ENCODE peak calls at places on chromosomes 5 and 9, in eight cellular contexts. One of them, this sample, is unnamed.

GRCh38 chr9:106697799-106698591 is 165.0 kb upstream of the ZNF462 start:
- DNase-seq in keratinocyte: no peak
- DNase-seq in fibroblast of villous mesenchyme: peak
- DNase-seq in heart left ventricle: peak
- DNase-seq in choroid plexus epithelial cell: peak
- DNase-seq in AG04449: peak
- DNase-seq in astrocyte: peak
- DNase-seq in tibial nerve: peak
- DNase-seq in this sample: peak

GRCh38 chr5:78611161-78611605 is 37.4 kb downstream of the LHFPL2 start:
- DNase-seq in keratinocyte: no peak
- DNase-seq in heart left ventricle: no peak
- DNase-seq in tibial nerve: no peak
- DNase-seq in AG04449: no peak
- DNase-seq in astrocyte: no peak
- DNase-seq in choroid plexus epithelial cell: no peak
- DNase-seq in fibroblast of villous mesenchyme: no peak
- DNase-seq in this sample: no peak

GRCh38 chr9:76817489-76817888 is 53.3 kb downstream of the PCA3 start:
- DNase-seq in fibroblast of villous mesenchyme: peak
- DNase-seq in choroid plexus epithelial cell: peak
- DNase-seq in heart left ventricle: no peak
- DNase-seq in tibial nerve: no peak
- DNase-seq in keratinocyte: no peak
- DNase-seq in astrocyte: peak
- DNase-seq in AG04449: no peak
- DNase-seq in this sample: peak

GRCh38 chr5:55232985-55233928 is at the start of gene CCNO:
- DNase-seq in tibial nerve: peak
- DNase-seq in fibroblast of villous mesenchyme: peak
- DNase-seq in keratinocyte: no peak
- DNase-seq in choroid plexus epithelial cell: peak
- DNase-seq in AG04449: no peak
- DNase-seq in astrocyte: peak
- DNase-seq in heart left ventricle: peak
- DNase-seq in this sample: peak

GRCh38 chr5:50666261-50667078 is at the start of gene PARP8:
- DNase-seq in keratinocyte: no peak
- DNase-seq in astrocyte: peak
- DNase-seq in heart left ventricle: peak
- DNase-seq in AG04449: no peak
- DNase-seq in fibroblast of villous mesenchyme: peak
- DNase-seq in choroid plexus epithelial cell: peak
- DNase-seq in tibial nerve: peak
- DNase-seq in this sample: peak

GRCh38 chr9:4228606-4229005 is 71.3 kb downstream of the GLIS3 start:
- DNase-seq in AG04449: no peak
- DNase-seq in choroid plexus epithelial cell: peak
- DNase-seq in tibial nerve: no peak
- DNase-seq in heart left ventricle: no peak
- DNase-seq in astrocyte: no peak
- DNase-seq in fibroblast of villous mesenchyme: peak
- DNase-seq in keratinocyte: no peak
- DNase-seq in this sample: no peak

GRCh38 chr9:37976714-37977477 is 73.0 kb upstream of the SLC25A51 start:
- DNase-seq in AG04449: peak
- DNase-seq in heart left ventricle: peak
- DNase-seq in tibial nerve: peak
- DNase-seq in choroid plexus epithelial cell: peak
- DNase-seq in astrocyte: peak
- DNase-seq in keratinocyte: no peak
- DNase-seq in fibroblast of villous mesenchyme: peak
- DNase-seq in this sample: peak

GRCh38 chr5:143010335-143010734 is 240.2 kb downstream of the ARHGAP26 start:
- DNase-seq in tibial nerve: no peak
- DNase-seq in heart left ventricle: no peak
- DNase-seq in choroid plexus epithelial cell: no peak
- DNase-seq in AG04449: no peak
- DNase-seq in astrocyte: peak
- DNase-seq in fibroblast of villous mesenchyme: no peak
- DNase-seq in keratinocyte: peak
- DNase-seq in this sample: no peak

GRCh38 chr5:91119265-91119664 is 263.9 kb downstream of the ARRDC3 start:
- DNase-seq in keratinocyte: no peak
- DNase-seq in AG04449: no peak
- DNase-seq in tibial nerve: no peak
- DNase-seq in astrocyte: no peak
- DNase-seq in choroid plexus epithelial cell: no peak
- DNase-seq in fibroblast of villous mesenchyme: no peak
- DNase-seq in heart left ventricle: no peak
- DNase-seq in this sample: no peak

GRCh38 chr5:71693828-71694427 is 25.1 kb upstream of the CARTPT start:
- DNase-seq in heart left ventricle: no peak
- DNase-seq in fibroblast of villous mesenchyme: peak
- DNase-seq in astrocyte: no peak
- DNase-seq in choroid plexus epithelial cell: peak
- DNase-seq in keratinocyte: no peak
- DNase-seq in AG04449: no peak
- DNase-seq in tibial nerve: no peak
- DNase-seq in this sample: no peak

GRCh38 chr9:14270358-14271077 is 43.4 kb downstream of the NFIB start:
- DNase-seq in heart left ventricle: no peak
- DNase-seq in astrocyte: peak
- DNase-seq in AG04449: no peak
- DNase-seq in tibial nerve: no peak
- DNase-seq in fibroblast of villous mesenchyme: peak
- DNase-seq in keratinocyte: no peak
- DNase-seq in choroid plexus epithelial cell: peak
- DNase-seq in this sample: no peak

GRCh38 chr5:96569770-96570169 is 92.4 kb upstream of the CAST start:
- DNase-seq in AG04449: no peak
- DNase-seq in choroid plexus epithelial cell: no peak
- DNase-seq in tibial nerve: no peak
- DNase-seq in astrocyte: no peak
- DNase-seq in heart left ventricle: no peak
- DNase-seq in keratinocyte: no peak
- DNase-seq in fibroblast of villous mesenchyme: no peak
- DNase-seq in this sample: no peak

GRCh38 chr5:8061140-8061469 is 192.2 kb downstream of the MTRR start:
- DNase-seq in keratinocyte: no peak
- DNase-seq in AG04449: no peak
- DNase-seq in tibial nerve: no peak
- DNase-seq in fibroblast of villous mesenchyme: no peak
- DNase-seq in choroid plexus epithelial cell: no peak
- DNase-seq in astrocyte: no peak
- DNase-seq in heart left ventricle: no peak
- DNase-seq in this sample: no peak

GRCh38 chr9:70043689-70044449 is at the start of gene MAMDC2:
- DNase-seq in choroid plexus epithelial cell: peak
- DNase-seq in tibial nerve: peak
- DNase-seq in fibroblast of villous mesenchyme: peak
- DNase-seq in keratinocyte: no peak
- DNase-seq in heart left ventricle: peak
- DNase-seq in astrocyte: peak
- DNase-seq in AG04449: no peak
- DNase-seq in this sample: peak

GRCh38 chr9:70043285-70043684 is 363 bp upstream of the MAMDC2 start:
- DNase-seq in fibroblast of villous mesenchyme: no peak
- DNase-seq in AG04449: no peak
- DNase-seq in astrocyte: no peak
- DNase-seq in choroid plexus epithelial cell: no peak
- DNase-seq in heart left ventricle: no peak
- DNase-seq in keratinocyte: no peak
- DNase-seq in tibial nerve: no peak
- DNase-seq in this sample: no peak

GRCh38 chr9:70044450-70045307 is 1.0 kb downstream of the MAMDC2 start:
- DNase-seq in heart left ventricle: no peak
- DNase-seq in tibial nerve: no peak
- DNase-seq in keratinocyte: no peak
- DNase-seq in AG04449: no peak
- DNase-seq in astrocyte: peak
- DNase-seq in choroid plexus epithelial cell: peak
- DNase-seq in fibroblast of villous mesenchyme: peak
- DNase-seq in this sample: peak

GRCh38 chr9:70046274-70047070 is 2.8 kb downstream of the MAMDC2 start:
- DNase-seq in choroid plexus epithelial cell: no peak
- DNase-seq in AG04449: no peak
- DNase-seq in tibial nerve: no peak
- DNase-seq in heart left ventricle: no peak
- DNase-seq in fibroblast of villous mesenchyme: peak
- DNase-seq in astrocyte: no peak
- DNase-seq in keratinocyte: peak
- DNase-seq in this sample: no peak

DNA sequence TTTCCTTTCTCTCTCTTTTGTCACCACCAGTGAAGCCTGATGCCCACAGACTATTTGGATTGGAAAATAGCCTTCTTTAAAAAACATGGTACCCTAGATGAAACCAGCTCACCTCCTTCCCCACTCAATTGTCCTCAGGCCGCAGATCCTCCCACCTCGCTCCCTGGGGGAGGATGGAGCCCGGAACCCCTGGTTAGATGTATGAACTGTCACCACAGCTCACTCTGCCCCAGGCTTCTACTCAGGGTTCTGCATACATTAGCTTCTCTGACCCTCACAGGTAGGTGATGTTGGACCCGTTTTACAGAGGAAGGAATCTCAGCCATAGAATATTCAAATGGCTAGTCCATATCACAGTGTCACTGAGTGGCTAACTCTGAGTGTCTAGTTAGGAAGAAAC is 1.8 kb downstream of the MAMDC2 start:
- DNase-seq in keratinocyte: no peak
- DNase-seq in fibroblast of villous mesenchyme: no peak
- DNase-seq in AG04449: no peak
- DNase-seq in choroid plexus epithelial cell: no peak
- DNase-seq in astrocyte: no peak
- DNase-seq in tibial nerve: no peak
- DNase-seq in heart left ventricle: no peak
- DNase-seq in this sample: no peak
- H3K4me3 ChIP-seq in keratinocyte: no peak
- H3K4me3 ChIP-seq in fibroblast of villous mesenchyme: no peak
- H3K4me3 ChIP-seq in AG04449: no peak
- H3K4me3 ChIP-seq in choroid plexus epithelial cell: no peak
- H3K4me3 ChIP-seq in astrocyte: no peak
- H3K4me3 ChIP-seq in tibial nerve: peak
- H3K4me3 ChIP-seq in heart left ventricle: no peak
- H3K4me3 ChIP-seq in this sample: no peak

GRCh38 chr5:59816901-59817300 is 76.6 kb downstream of the PDE4D start:
- DNase-seq in choroid plexus epithelial cell: no peak
- DNase-seq in astrocyte: no peak
- DNase-seq in AG04449: no peak
- DNase-seq in keratinocyte: no peak
- DNase-seq in heart left ventricle: no peak
- DNase-seq in fibroblast of villous mesenchyme: no peak
- DNase-seq in tibial nerve: no peak
- DNase-seq in this sample: no peak

GRCh38 chr5:59814563-59814872 is 79.0 kb downstream of the PDE4D start:
- DNase-seq in choroid plexus epithelial cell: no peak
- DNase-seq in tibial nerve: no peak
- DNase-seq in heart left ventricle: no peak
- DNase-seq in keratinocyte: no peak
- DNase-seq in astrocyte: no peak
- DNase-seq in AG04449: no peak
- DNase-seq in fibroblast of villous mesenchyme: no peak
- DNase-seq in this sample: no peak

GRCh38 chr5:59810041-59810440 is 83.5 kb downstream of the PDE4D start:
- DNase-seq in heart left ventricle: peak
- DNase-seq in AG04449: no peak
- DNase-seq in tibial nerve: peak
- DNase-seq in keratinocyte: no peak
- DNase-seq in fibroblast of villous mesenchyme: peak
- DNase-seq in astrocyte: peak
- DNase-seq in choroid plexus epithelial cell: peak
- DNase-seq in this sample: peak

GRCh38 chr5:59817536-59817935 is 76.0 kb downstream of the PDE4D start:
- DNase-seq in choroid plexus epithelial cell: no peak
- DNase-seq in fibroblast of villous mesenchyme: no peak
- DNase-seq in AG04449: no peak
- DNase-seq in heart left ventricle: no peak
- DNase-seq in tibial nerve: no peak
- DNase-seq in keratinocyte: no peak
- DNase-seq in astrocyte: no peak
- DNase-seq in this sample: no peak

GRCh38 chr5:59813761-59814562 is 79.6 kb downstream of the PDE4D start:
- DNase-seq in keratinocyte: no peak
- DNase-seq in AG04449: no peak
- DNase-seq in tibial nerve: peak
- DNase-seq in heart left ventricle: no peak
- DNase-seq in fibroblast of villous mesenchyme: peak
- DNase-seq in astrocyte: peak
- DNase-seq in choroid plexus epithelial cell: peak
- DNase-seq in this sample: no peak
- H3K4me3 ChIP-seq in keratinocyte: no peak
- H3K4me3 ChIP-seq in AG04449: no peak
- H3K4me3 ChIP-seq in tibial nerve: no peak
- H3K4me3 ChIP-seq in heart left ventricle: no peak
- H3K4me3 ChIP-seq in fibroblast of villous mesenchyme: no peak
- H3K4me3 ChIP-seq in astrocyte: peak
- H3K4me3 ChIP-seq in choroid plexus epithelial cell: no peak
- H3K4me3 ChIP-seq in this sample: no peak

GRCh38 chr9:136410500-136411287 is at the start of the genes ENTR1 and PMPCA:
- DNase-seq in AG04449: peak
- DNase-seq in keratinocyte: peak
- DNase-seq in heart left ventricle: peak
- DNase-seq in choroid plexus epithelial cell: peak
- DNase-seq in astrocyte: peak
- DNase-seq in tibial nerve: peak
- DNase-seq in fibroblast of villous mesenchyme: peak
- DNase-seq in this sample: peak

GRCh38 chr9:136409557-136410455 is 608 bp downstream of the ENTR1 start:
- DNase-seq in tibial nerve: no peak
- DNase-seq in fibroblast of villous mesenchyme: peak
- DNase-seq in AG04449: no peak
- DNase-seq in keratinocyte: no peak
- DNase-seq in choroid plexus epithelial cell: peak
- DNase-seq in heart left ventricle: peak
- DNase-seq in astrocyte: peak
- DNase-seq in this sample: peak

GRCh38 chr9:136407911-136408310 is 2.5 kb downstream of the ENTR1 start:
- DNase-seq in keratinocyte: no peak
- DNase-seq in fibroblast of villous mesenchyme: no peak
- DNase-seq in tibial nerve: no peak
- DNase-seq in astrocyte: no peak
- DNase-seq in AG04449: no peak
- DNase-seq in choroid plexus epithelial cell: no peak
- DNase-seq in heart left ventricle: no peak
- DNase-seq in this sample: no peak

GRCh38 chr9:136412912-136413420 is 2.5 kb downstream of the PMPCA start:
- DNase-seq in heart left ventricle: peak
- DNase-seq in fibroblast of villous mesenchyme: no peak
- DNase-seq in AG04449: no peak
- DNase-seq in choroid plexus epithelial cell: peak
- DNase-seq in keratinocyte: no peak
- DNase-seq in astrocyte: no peak
- DNase-seq in tibial nerve: no peak
- DNase-seq in this sample: no peak

GRCh38 chr9:136411358-136411757 is 900 bp downstream of the PMPCA start:
- DNase-seq in fibroblast of villous mesenchyme: no peak
- DNase-seq in astrocyte: no peak
- DNase-seq in AG04449: no peak
- DNase-seq in heart left ventricle: no peak
- DNase-seq in keratinocyte: no peak
- DNase-seq in tibial nerve: no peak
- DNase-seq in choroid plexus epithelial cell: no peak
- DNase-seq in this sample: no peak
- H3K4me3 ChIP-seq in fibroblast of villous mesenchyme: peak
- H3K4me3 ChIP-seq in astrocyte: peak
- H3K4me3 ChIP-seq in AG04449: peak
- H3K4me3 ChIP-seq in heart left ventricle: peak
- H3K4me3 ChIP-seq in keratinocyte: peak
- H3K4me3 ChIP-seq in tibial nerve: peak
- H3K4me3 ChIP-seq in choroid plexus epithelial cell: peak
- H3K4me3 ChIP-seq in this sample: peak

GRCh38 chr5:11851965-11852745 is 52.1 kb downstream of the CTNND2 start:
- DNase-seq in AG04449: no peak
- DNase-seq in astrocyte: peak
- DNase-seq in tibial nerve: no peak
- DNase-seq in fibroblast of villous mesenchyme: no peak
- DNase-seq in heart left ventricle: no peak
- DNase-seq in choroid plexus epithelial cell: no peak
- DNase-seq in keratinocyte: no peak
- DNase-seq in this sample: no peak
- H3K4me3 ChIP-seq in AG04449: no peak
- H3K4me3 ChIP-seq in astrocyte: no peak
- H3K4me3 ChIP-seq in tibial nerve: no peak
- H3K4me3 ChIP-seq in fibroblast of villous mesenchyme: no peak
- H3K4me3 ChIP-seq in heart left ventricle: no peak
- H3K4me3 ChIP-seq in choroid plexus epithelial cell: no peak
- H3K4me3 ChIP-seq in keratinocyte: no peak
- H3K4me3 ChIP-seq in this sample: no peak